ENCODE peak calls at places on chromosome 2, in eight cellular contexts. K is non-pigmented ciliary epithelial cell; W is cerebellum; L is uterus; Q is PC-3; D is aorta; U is activated T-helper 1 cell treated with anti-CD3 and anti-CD28 coated beads, Interleukin-12 subunit alpha, Interleukin-12 subunit beta, Interleukin-2, Interleukin-4 antibody, amounts not matched to agents 30 ng/mL and 10 ng/mL and 1 ng/mL, durations not matched to agents 14 hours and 24 hours and 36 hours; P is C1 segment of cervical spinal cord. X is an unnamed sample.

GRCh38 chr2:67516899-67517530 is 119.9 kb downstream of the ETAA1 start:
- DNase-seq in K (peak), W (no peak), L (peak), Q (no peak), D (no peak), U (no peak), P (no peak), X (no peak)

GRCh38 chr2:200432296-200432695 is 77.6 kb downstream of the KCTD18 start:
- DNase-seq in K (no peak), W (no peak), L (no peak), Q (no peak), D (no peak), U (no peak), P (no peak), X (no peak)

GRCh38 chr2:3485166-3485565 is 34.2 kb downstream of the ADI1 start:
- DNase-seq in K (no peak), W (no peak), L (peak), Q (no peak), D (peak), U (no peak), P (no peak), X (no peak)

GRCh38 chr2:206158563-206159345 is 490 bp downstream of the NDUFS1 start:
- DNase-seq in K (no peak), W (no peak), L (no peak), Q (peak), D (no peak), U (no peak), P (no peak), X (no peak)

GRCh38 chr2:11500702-11501303 is 33.0 kb upstream of the GREB1 start:
- DNase-seq in K (no peak), W (no peak), L (peak), Q (no peak), D (no peak), U (no peak), P (no peak), X (no peak)

GRCh38 chr2:30472326-30472725 is 25.3 kb downstream of the LCLAT1 start:
- DNase-seq in K (no peak), W (no peak), L (no peak), Q (no peak), D (no peak), U (no peak), P (no peak), X (no peak)

GRCh38 chr2:196208915-196209314 is 37.5 kb upstream of the STK17B start:
- DNase-seq in K (no peak), W (no peak), L (no peak), Q (peak), D (no peak), U (no peak), P (no peak), X (no peak)

GRCh38 chr2:37926635-37927034 is 1.5 kb downstream of the RMDN2 start:
- DNase-seq in K (no peak), W (no peak), L (no peak), Q (no peak), D (no peak), U (no peak), P (no peak), X (no peak)

GRCh38 chr2:118981627-118982026 is 39.6 kb downstream of the MARCO start:
- DNase-seq in K (no peak), W (no peak), L (no peak), Q (no peak), D (no peak), U (no peak), P (no peak), X (no peak)

GRCh38 chr2:11675423-11676112 is 5.6 kb upstream of the NTSR2 start:
- DNase-seq in K (no peak), W (no peak), L (no peak), Q (no peak), D (no peak), U (no peak), P (no peak), X (no peak)

GRCh38 chr2:180728928-180729559 is 251.4 kb upstream of the UBE2E3 start:
- DNase-seq in K (no peak), W (no peak), L (no peak), Q (peak), D (no peak), U (no peak), P (no peak), X (no peak)

GRCh38 chr2:200788129-200788718 is 23.5 kb upstream of the BZW1 start:
- DNase-seq in K (peak), W (no peak), L (no peak), Q (peak), D (no peak), U (no peak), P (no peak), X (no peak)

GRCh38 chr2:230866704-230867561 is 2.2 kb downstream of the ITM2C start:
- DNase-seq in K (no peak), W (peak), L (no peak), Q (peak), D (peak), U (no peak), P (peak), X (no peak)

GRCh38 chr2:25341031-25341727 is 546 bp downstream of the DNMT3A start:
- DNase-seq in K (no peak), W (peak), L (no peak), Q (no peak), D (peak), U (no peak), P (no peak), X (peak)

GRCh38 chr2:101474752-101475384 is at the start of gene RFX8:
- DNase-seq in K (peak), W (no peak), L (peak), Q (peak), D (no peak), U (peak), P (no peak), X (peak)

GRCh38 chr2:237865623-237866041 is 6.2 kb downstream of the RAMP1 start:
- DNase-seq in K (no peak), W (no peak), L (peak), Q (no peak), D (no peak), U (no peak), P (no peak), X (no peak)

GRCh38 chr2:42178335-42178734 is 9.2 kb downstream of the EML4 start:
- DNase-seq in K (no peak), W (no peak), L (no peak), Q (no peak), D (no peak), U (no peak), P (no peak), X (no peak)

GRCh38 chr2:240060977-240061591 is 7.8 kb upstream of the OR6B3 start:
- DNase-seq in K (peak), W (peak), L (no peak), Q (peak), D (no peak), U (no peak), P (no peak), X (no peak)

GRCh38 chr2:69159988-69160387 is 147.0 kb downstream of the ANTXR1 start:
- DNase-seq in K (no peak), W (no peak), L (no peak), Q (no peak), D (no peak), U (no peak), P (no peak), X (no peak)

GRCh38 chr2:723761-724160 is 46.6 kb upstream of the TMEM18 start:
- DNase-seq in K (no peak), W (no peak), L (no peak), Q (no peak), D (no peak), U (no peak), P (no peak), X (no peak)

GRCh38 chr2:209189893-209190292 is 234.0 kb upstream of the MAP2 start:
- DNase-seq in K (no peak), W (no peak), L (no peak), Q (no peak), D (no peak), U (no peak), P (no peak), X (no peak)

GRCh38 chr2:207290833-207291232 is 125.1 kb upstream of the KLF7 start:
- DNase-seq in K (no peak), W (no peak), L (no peak), Q (no peak), D (no peak), U (no peak), P (no peak), X (no peak)

GRCh38 chr2:160062283-160063005 is at the start of gene PLA2R1:
- DNase-seq in K (no peak), W (peak), L (peak), Q (peak), D (peak), U (no peak), P (peak), X (peak)

GRCh38 chr2:65450395-65450794 is 18.0 kb upstream of the SPRED2 start:
- DNase-seq in K (no peak), W (no peak), L (no peak), Q (no peak), D (no peak), U (no peak), P (no peak), X (no peak)